ENCODE peak calls at places on chromosomes 16 and 17, in seven cellular contexts. U is A549, D is stomach, N is tibial nerve, Z is esophagus squamous epithelium, O is uterus, G is prostate gland. S is an unnamed sample.

GRCh38 chr16:183005-183404 is 2.7 kb downstream of the HBQ1 start:
- DNase-seq in U (no peak), D (no peak), Z (no peak), N (no peak), O (no peak), G (no peak), S (no peak)

GRCh38 chr17:57834146-57834741 is 15.6 kb downstream of the MRPS23 start:
- DNase-seq in G (peak; percentile 88), O (no peak), D (peak; percentile 91), U (no peak), Z (no peak), N (no peak), S (no peak)

GRCh38 chr17:61326330-61326729 is 73.3 kb upstream of the TBX2 start:
- DNase-seq in N (no peak), Z (no peak), D (no peak), G (no peak), O (no peak), U (no peak), S (no peak)

GRCh38 chr17:60224064-60224463 is 74.3 kb downstream of the CA4 start:
- DNase-seq in G (no peak), Z (no peak), U (no peak), D (no peak), O (no peak), N (no peak), S (no peak)

GRCh38 chr17:77923776-77924513 is 34.6 kb upstream of the TNRC6C start:
- DNase-seq in N (no peak), D (no peak), U (no peak), G (no peak), Z (no peak), O (no peak), S (no peak)

GRCh38 chr17:19413725-19414124 is 2.7 kb downstream of the RNF112 start:
- DNase-seq in U (no peak), G (no peak), O (no peak), Z (no peak), D (no peak), N (no peak), S (no peak)

GRCh38 chr17:60971515-60972369 is 294.1 kb downstream of the BCAS3 start:
- DNase-seq in G (peak; percentile 9), N (peak; percentile 9), U (peak; percentile 37), O (peak; percentile 22), D (peak; percentile 40), Z (no peak), S (no peak)

GRCh38 chr16:75938818-75939217 is 212.5 kb upstream of the CPHXL start:
- DNase-seq in Z (no peak), G (no peak), D (no peak), O (no peak), N (no peak), U (no peak), S (no peak)

GRCh38 chr17:14297161-14297851 is 3.6 kb upstream of the HS3ST3B1 start:
- DNase-seq in D (peak; percentile 38), G (no peak), O (no peak), Z (no peak), U (peak; percentile 59), N (no peak), S (peak; percentile 84)

GRCh38 chr16:50371936-50372595 is 3.3 kb upstream of the BRD7 start:
- DNase-seq in U (no peak), N (no peak), Z (no peak), D (no peak), O (no peak), G (no peak), S (no peak)

GRCh38 chr17:1783271-1783670 is 21.4 kb downstream of the SERPINF1 start:
- DNase-seq in Z (no peak), U (no peak), D (no peak), O (peak; percentile 48), G (no peak), N (no peak), S (no peak)

GRCh38 chr16:30183961-30184429 is 593 bp downstream of the CORO1A start:
- DNase-seq in Z (no peak), U (no peak), O (no peak), G (no peak), N (no peak), D (peak; percentile 53), S (no peak)

GRCh38 chr16:3952342-3953131 is 72.0 kb upstream of the CREBBP start:
- DNase-seq in G (no peak), N (peak; percentile 86), O (no peak), Z (no peak), U (no peak), D (no peak), S (peak; percentile 94)

GRCh38 chr17:76270127-76270592 is 5.0 kb downstream of the UBALD2 start:
- DNase-seq in O (no peak), Z (no peak), G (no peak), U (no peak), N (no peak), D (no peak), S (no peak)

GRCh38 chr16:47017636-47018035 is 44.2 kb upstream of the DNAJA2 start:
- DNase-seq in N (no peak), U (no peak), Z (no peak), O (no peak), G (no peak), D (no peak), S (no peak)

GRCh38 chr16:89201467-89202377 is 1.4 kb upstream of the SLC22A31 start:
- DNase-seq in U (peak; percentile 82), G (peak; percentile 89), D (peak; percentile 90), N (peak; percentile 24), Z (no peak), O (peak; percentile 34), S (peak; percentile 68)

GRCh38 chr16:50721549-50722409 is 20.1 kb upstream of the CYLD start:
- DNase-seq in O (no peak), N (no peak), Z (no peak), G (no peak), D (no peak), U (no peak), S (no peak)

GRCh38 chr17:9977175-9977574 is 72.1 kb upstream of the RCVRN start:
- DNase-seq in D (no peak), G (no peak), Z (no peak), N (no peak), U (no peak), O (no peak), S (no peak)

GRCh38 chr16:27289669-27290068 is 21.1 kb upstream of the NSMCE1 start:
- DNase-seq in Z (no peak), G (no peak), D (no peak), U (no peak), O (no peak), N (no peak), S (no peak)

GRCh38 chr16:4957720-4958509 is at the start of gene SEC14L5:
- DNase-seq in N (peak; percentile 98), Z (peak; percentile 81), O (peak; percentile 98), G (peak; percentile 99), D (peak; percentile 99), U (peak; percentile 98), S (peak; percentile 99)

GRCh38 chr16:86387461-86388440 is 122.6 kb upstream of the FOXF1 start:
- DNase-seq in U (peak; percentile 20), D (no peak), O (no peak), N (no peak), Z (no peak), G (no peak), S (no peak)

GRCh38 chr16:84995666-84996065 is 15.7 kb downstream of the ZDHHC7 start:
- DNase-seq in O (no peak), D (peak; percentile 70), Z (no peak), U (no peak), N (no peak), G (no peak), S (no peak)

GRCh38 chr16:72877374-72878028 is 170.4 kb downstream of the ZFHX3 start:
- DNase-seq in O (no peak), Z (no peak), U (peak; percentile 54), N (no peak), G (no peak), D (no peak), S (no peak)

GRCh38 chr17:2853111-2853721 is 57.0 kb downstream of the RAP1GAP2 start:
- DNase-seq in Z (no peak), G (peak; percentile 38), U (peak; percentile 73), N (no peak), O (peak; percentile 61), D (peak; percentile 68), S (no peak)
- TF ChIP-seq POLR2A in Z (no peak), G (peak; percentile 49), U (no peak), N (no peak), O (no peak), D (no peak), S (no peak)

GRCh38 chr17:81403040-81403467 is 7.8 kb downstream of the BAHCC1 start:
- DNase-seq in O (no peak), N (no peak), G (no peak), D (no peak), Z (no peak), U (no peak), S (no peak)
- TF ChIP-seq CTCF in O (peak; percentile 13), N (no peak), G (no peak), D (no peak), Z (no peak), U (no peak), S (no peak)

DNA sequence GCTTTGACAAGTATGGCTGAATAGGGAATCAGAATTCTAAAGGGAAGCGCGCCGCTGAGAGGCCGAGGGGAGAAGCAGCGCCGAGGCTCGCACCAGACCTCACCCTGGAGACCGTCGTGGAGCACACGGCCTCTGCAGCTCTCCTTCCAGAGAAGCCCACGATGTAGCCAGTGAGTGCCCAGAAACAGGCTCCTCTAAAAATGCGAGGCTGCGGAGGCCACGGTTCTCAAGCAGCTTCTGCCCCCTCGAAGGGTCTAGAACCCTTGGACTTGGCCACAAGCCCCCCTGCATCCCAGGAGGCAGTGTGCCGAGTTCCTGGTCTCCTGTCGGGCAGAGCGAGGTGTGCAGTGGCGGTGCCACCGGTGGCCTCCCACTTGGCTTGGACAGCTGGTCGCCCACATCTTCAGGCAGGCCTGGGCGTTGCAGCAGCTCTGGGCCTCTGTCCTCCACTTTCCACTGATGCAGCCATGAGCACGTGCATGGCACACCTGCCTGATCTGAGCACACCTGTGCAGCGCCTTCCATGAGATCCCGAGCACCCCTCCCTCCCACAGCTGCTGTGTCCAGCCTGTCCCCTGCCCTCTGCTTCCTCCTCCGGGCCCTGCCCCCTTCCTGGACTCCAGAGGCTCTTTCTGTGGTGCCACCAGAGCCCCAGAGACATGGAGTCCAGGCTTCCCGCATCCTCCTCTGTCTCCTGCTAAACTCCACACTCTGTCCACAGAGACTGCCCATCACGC is 18.9 kb upstream of the WDR45B start:
- DNase-seq in G (no peak), D (no peak), N (no peak), U (no peak), Z (no peak), O (no peak), S (no peak)
- TF ChIP-seq POLR2A in G (no peak), D (no peak), N (no peak), U (no peak), Z (no peak), O (no peak), S (no peak)

DNA sequence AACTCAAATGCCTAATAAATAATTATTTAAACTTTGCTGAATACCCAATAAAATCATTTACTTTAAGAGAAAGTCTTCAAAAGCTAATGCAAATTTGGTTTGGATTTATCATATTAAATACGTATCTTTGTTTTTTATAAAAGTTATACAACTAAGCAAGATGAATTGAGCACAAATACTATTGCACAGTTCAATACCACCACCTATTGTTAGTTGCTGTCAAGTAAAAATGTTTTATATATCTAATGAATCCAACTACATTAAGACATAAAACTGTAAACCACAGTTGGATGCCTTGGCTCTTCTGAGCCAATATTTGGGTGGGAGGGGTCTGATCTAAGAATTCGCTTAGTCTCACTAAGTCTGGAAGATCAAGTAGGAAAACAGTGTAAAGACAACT is 7.7 kb downstream of the FBXL20 start:
- DNase-seq in G (no peak), O (no peak), D (no peak), Z (no peak), N (no peak), U (no peak), S (no peak)
- TF ChIP-seq CTCF in G (no peak), O (no peak), D (no peak), Z (no peak), N (no peak), U (peak; percentile 25), S (no peak)

S was measured in lower leg skin.